ENCODE peak calls at places on chromosomes 1 and 21, in six cellular contexts. H is GM13977, K is PC-3, C is astrocyte, J is AG09309, Z is GM23338. X is an unnamed sample.

GRCh38 chr21:44434568-44434925 is 20.8 kb upstream of the LRRC3 start:
- DNase-seq in H (no peak), K (no peak), C (no peak), J (no peak), Z (no peak), X (no peak)

GRCh38 chr1:153936011-153936802 is 10.3 kb downstream of the DENND4B start:
- DNase-seq in H (no peak), K (no peak), C (no peak), J (no peak), Z (no peak), X (no peak)

GRCh38 chr1:14567056-14567455 is 31.4 kb upstream of the KAZN start:
- DNase-seq in H (no peak), K (peak; percentile 23), C (no peak), J (no peak), Z (peak; percentile 69), X (no peak)

GRCh38 chr1:6727535-6727934 is 25.9 kb upstream of the DNAJC11 start:
- DNase-seq in H (peak; percentile 74), K (peak; percentile 88), C (no peak), J (no peak), Z (peak; percentile 92), X (peak; percentile 50)

GRCh38 chr1:207401578-207401977 is 52.5 kb upstream of the CR2 start:
- DNase-seq in H (no peak), K (no peak), C (no peak), J (no peak), Z (peak; percentile 29), X (no peak)

GRCh38 chr1:212205843-212206242 is 79.4 kb upstream of the PPP2R5A start:
- DNase-seq in H (no peak), K (no peak), C (peak; percentile 46), J (no peak), Z (no peak), X (no peak)

GRCh38 chr1:36351222-36351977 is 28.0 kb upstream of the EVA1B start:
- DNase-seq in H (no peak), K (peak; percentile 91), C (peak; percentile 88), J (no peak), Z (no peak), X (peak; percentile 93)

GRCh38 chr1:110674337-110675059 is at the start of gene KCNA3:
- DNase-seq in H (peak; percentile 73), K (no peak), C (no peak), J (no peak), Z (peak; percentile 87), X (no peak)

GRCh38 chr1:47442202-47442601 is 4.4 kb downstream of the FOXD2 start:
- DNase-seq in H (no peak), K (no peak), C (no peak), J (no peak), Z (no peak), X (no peak)

GRCh38 chr1:157090196-157090647 is 9.4 kb downstream of the ETV3L start:
- DNase-seq in H (peak; percentile 85), K (peak; percentile 94), C (peak; percentile 69), J (peak; percentile 88), Z (peak; percentile 96), X (peak; percentile 71)

GRCh38 chr1:38452246-38452645 is 405.7 kb upstream of the POU3F1 start:
- DNase-seq in H (no peak), K (no peak), C (no peak), J (no peak), Z (no peak), X (no peak)

GRCh38 chr1:25874209-25874608 is 1.3 kb downstream of the PAQR7 start:
- DNase-seq in H (no peak), K (no peak), C (no peak), J (no peak), Z (no peak), X (no peak)

GRCh38 chr1:227808566-227808965 is 6.9 kb upstream of the PRSS38 start:
- DNase-seq in H (no peak), K (peak; percentile 52), C (no peak), J (no peak), Z (no peak), X (no peak)

DNA sequence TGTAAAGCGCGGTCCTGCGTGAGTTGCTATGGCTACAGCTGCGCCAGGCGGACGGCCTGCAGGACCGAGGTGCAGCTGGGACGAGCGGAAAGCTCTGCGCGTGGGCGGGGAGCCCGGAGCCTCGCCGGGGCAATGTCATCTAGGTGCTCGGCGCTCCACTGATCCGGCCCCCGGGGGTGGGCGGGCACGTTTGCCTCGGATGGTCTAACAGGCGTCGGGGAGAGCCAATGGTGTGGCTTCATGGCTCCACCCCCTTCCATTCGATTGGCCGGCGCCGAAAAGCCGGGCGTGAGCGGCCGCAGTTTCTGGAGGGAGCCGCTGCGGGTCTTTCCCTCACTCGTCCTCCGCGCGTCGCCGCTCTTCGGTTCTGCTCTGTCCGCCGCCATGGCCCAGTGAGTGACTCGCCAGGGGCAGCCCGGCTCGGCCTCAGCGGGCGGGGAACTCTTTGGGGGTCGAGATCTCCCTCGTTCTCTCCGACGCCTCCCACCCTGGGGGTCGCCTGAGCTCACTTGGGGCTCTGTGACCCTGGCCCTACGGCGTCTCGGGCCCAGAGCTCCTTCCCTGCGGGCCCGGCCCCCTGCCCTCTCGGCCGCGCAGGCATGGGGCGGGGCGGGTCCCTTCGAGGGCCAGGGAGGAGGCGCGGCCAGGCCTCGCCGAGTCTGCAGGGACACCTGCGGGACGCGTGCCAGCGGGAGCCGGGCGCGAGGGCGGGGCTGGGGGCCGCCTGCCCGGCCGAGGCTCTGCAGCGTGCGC is at the start of gene PGD:
- DNase-seq in H (peak; percentile 100), K (peak; percentile 98), C (peak; percentile 95), J (peak; percentile 87), Z (peak; percentile 99), X (peak; percentile 98)
- TF ChIP-seq CTCF in H (no peak), K (no peak), C (no peak), J (no peak), Z (no peak), X (peak; percentile 22)

GRCh38 chr1:45802343-45803298 is 791 bp upstream of the MAST2 start:
- DNase-seq in H (peak; percentile 83), K (peak; percentile 88), C (peak; percentile 98), J (peak; percentile 89), Z (peak; percentile 58), X (peak; percentile 98)
- TF ChIP-seq CTCF in H (no peak), K (no peak), C (no peak), J (no peak), Z (no peak), X (no peak)

DNA sequence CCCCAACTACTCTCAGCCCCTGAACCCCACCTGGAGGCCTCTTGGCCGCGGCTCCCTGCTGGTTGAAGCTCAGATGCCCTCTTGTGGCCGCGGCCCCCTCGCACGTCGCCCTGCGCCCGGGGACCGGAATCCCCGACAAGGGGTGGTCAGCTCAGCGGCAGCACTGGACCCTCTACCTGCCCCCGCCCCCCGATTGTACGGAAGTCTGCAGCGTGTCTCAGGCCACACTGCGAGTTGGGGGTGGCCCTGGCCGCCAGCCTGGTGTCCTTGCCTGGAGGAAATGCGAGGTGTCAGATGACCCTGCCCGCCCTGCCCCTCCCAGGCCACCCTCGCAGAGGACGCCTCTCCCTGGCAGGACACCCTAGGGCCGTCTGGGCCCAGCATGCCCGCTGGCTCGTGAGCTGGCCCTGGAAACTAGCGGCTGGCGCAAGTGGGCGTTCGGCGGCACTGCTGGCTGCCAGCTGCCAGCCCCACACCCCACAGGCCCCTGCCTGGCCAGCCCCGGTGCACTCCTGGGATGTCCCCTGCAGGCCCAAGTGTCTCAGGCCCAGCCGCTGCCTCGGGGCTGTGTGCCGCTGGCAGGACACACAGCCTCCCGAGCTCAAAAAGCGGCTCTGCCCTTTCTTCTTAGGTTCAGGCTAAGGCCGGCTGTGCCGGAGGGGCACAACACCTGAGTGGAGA is 60.8 kb downstream of the EDN2 start:
- DNase-seq in H (no peak), K (peak; percentile 16), C (no peak), J (no peak), Z (peak; percentile 70), X (no peak)
- TF ChIP-seq CTCF in H (peak; percentile 37), K (peak; percentile 64), C (no peak), J (no peak), Z (peak; percentile 50), X (peak; percentile 64)

GRCh38 chr1:39672551-39672947 is 642 bp upstream of the NT5C1A start:
- DNase-seq in H (peak; percentile 72), K (no peak), C (no peak), J (no peak), Z (peak; percentile 64), X (no peak)
- TF ChIP-seq CTCF in H (peak; percentile 75), K (peak; percentile 54), C (peak; percentile 30), J (no peak), Z (peak; percentile 82), X (peak; percentile 82)

DNA sequence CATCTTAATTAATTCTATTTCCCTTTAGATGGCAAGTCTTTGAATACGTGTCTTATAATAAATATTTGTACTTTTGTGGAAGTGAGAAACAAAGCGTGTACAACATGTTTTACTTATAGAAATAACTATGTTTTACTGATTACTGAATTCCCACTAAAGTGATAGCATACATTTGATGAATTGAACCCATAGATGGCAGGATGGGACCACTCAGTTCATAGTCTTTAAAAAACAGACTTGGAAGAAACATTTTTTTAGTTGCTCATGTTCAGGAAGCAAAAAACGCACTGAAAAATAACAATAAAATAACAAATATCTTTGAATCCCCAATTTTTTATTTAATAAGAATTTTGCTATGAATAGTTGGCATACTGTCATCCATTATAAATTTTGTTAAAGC is 507.1 kb upstream of the ZRANB2 start:
- DNase-seq in H (no peak), K (peak; percentile 47), C (peak; percentile 4), J (peak; percentile 11), Z (peak; percentile 15), X (peak; percentile 19)
- TF ChIP-seq CTCF in H (peak; percentile 9), K (peak; percentile 60), C (peak; percentile 31), J (peak; percentile 48), Z (peak; percentile 45), X (peak; percentile 64)